ENCODE peak calls at places on chromosomes 2 and 18, in five cellular contexts. One of them, this sample, is unnamed.
A peak's percentile ranks its signal among the peaks of the same experiment; 100 is the strongest.

GRCh38 chr18:50839341-50839740 is 19.5 kb upstream of the MRO start:
- DNase-seq in AG04450: no peak
- DNase-seq in AG10803: no peak
- DNase-seq in small intestine: peak; percentile 78
- DNase-seq in NCI-H524: no peak
- DNase-seq in this sample: no peak

GRCh38 chr18:37492952-37493351 is 72.6 kb downstream of the CELF4 start:
- DNase-seq in AG04450: no peak
- DNase-seq in AG10803: no peak
- DNase-seq in small intestine: no peak
- DNase-seq in NCI-H524: no peak
- DNase-seq in this sample: no peak

GRCh38 chr18:5628512-5629255 is 84.9 kb upstream of the EPB41L3 start:
- DNase-seq in AG04450: no peak
- DNase-seq in NCI-H524: peak; percentile 32
- DNase-seq in small intestine: peak; percentile 93
- DNase-seq in AG10803: peak; percentile 24
- DNase-seq in this sample: no peak

GRCh38 chr18:59502222-59502898 is 143.3 kb upstream of the LMAN1 start:
- DNase-seq in small intestine: no peak
- DNase-seq in AG10803: peak; percentile 86
- DNase-seq in NCI-H524: no peak
- DNase-seq in AG04450: peak; percentile 85
- DNase-seq in this sample: no peak

GRCh38 chr2:2698182-2699116 is 367.4 kb upstream of the MYT1L start:
- DNase-seq in AG10803: no peak
- DNase-seq in NCI-H524: peak; percentile 82
- DNase-seq in AG04450: no peak
- DNase-seq in small intestine: peak; percentile 33
- DNase-seq in this sample: no peak

GRCh38 chr2:161414385-161415040 is 1.6 kb upstream of the TBR1 start:
- DNase-seq in AG04450: no peak
- DNase-seq in NCI-H524: peak; percentile 48
- DNase-seq in AG10803: peak; percentile 12
- DNase-seq in small intestine: no peak
- DNase-seq in this sample: no peak

GRCh38 chr2:73825408-73825807 is 3.4 kb upstream of the STAMBP start:
- DNase-seq in NCI-H524: peak; percentile 52
- DNase-seq in AG10803: no peak
- DNase-seq in small intestine: no peak
- DNase-seq in AG04450: no peak
- DNase-seq in this sample: no peak

GRCh38 chr2:42169100-42169868 is at the start of gene EML4:
- DNase-seq in NCI-H524: peak; percentile 97
- DNase-seq in AG04450: peak; percentile 74
- DNase-seq in AG10803: peak; percentile 87
- DNase-seq in small intestine: peak; percentile 88
- DNase-seq in this sample: peak; percentile 98

GRCh38 chr2:230262246-230262645 is 36.7 kb downstream of the SP140 start:
- DNase-seq in small intestine: peak; percentile 3
- DNase-seq in AG04450: no peak
- DNase-seq in AG10803: no peak
- DNase-seq in NCI-H524: no peak
- DNase-seq in this sample: no peak